ENCODE peak calls at places on chromosomes 12 and 14, in nine cellular contexts. One of them, this sample, is unnamed.

GRCh38 chr12:93001407-93001806 is 72.3 kb upstream of the EEA1 start:
- DNase-seq in Calu3: no peak
- DNase-seq in iPS DF 6.9: no peak
- DNase-seq in activated T-cell treated with anti-CD3 and anti-CD28 coated beads for 48 hours: no peak
- DNase-seq in HT-29: no peak
- DNase-seq in stomach: no peak
- DNase-seq in heart right ventricle: no peak
- DNase-seq in activated gamma-delta T cell treated with Interleukin-2 at 50 U/mL for 16 hours: no peak
- DNase-seq in AG10803: no peak
- DNase-seq in this sample: no peak

GRCh38 chr12:60832300-60832699 is 1236.5 kb downstream of the SLC16A7 start:
- DNase-seq in Calu3: no peak
- DNase-seq in iPS DF 6.9: no peak
- DNase-seq in activated T-cell treated with anti-CD3 and anti-CD28 coated beads for 48 hours: no peak
- DNase-seq in HT-29: no peak
- DNase-seq in stomach: no peak
- DNase-seq in heart right ventricle: no peak
- DNase-seq in activated gamma-delta T cell treated with Interleukin-2 at 50 U/mL for 16 hours: no peak
- DNase-seq in AG10803: no peak
- DNase-seq in this sample: no peak

GRCh38 chr12:15774819-15775218 is 14.4 kb downstream of the EPS8 start:
- DNase-seq in Calu3: no peak
- DNase-seq in iPS DF 6.9: no peak
- DNase-seq in activated T-cell treated with anti-CD3 and anti-CD28 coated beads for 48 hours: no peak
- DNase-seq in HT-29: no peak
- DNase-seq in stomach: no peak
- DNase-seq in heart right ventricle: no peak
- DNase-seq in activated gamma-delta T cell treated with Interleukin-2 at 50 U/mL for 16 hours: no peak
- DNase-seq in AG10803: peak
- DNase-seq in this sample: no peak

GRCh38 chr14:50000215-50001145 is 107.6 kb downstream of the ARF6 start:
- DNase-seq in Calu3: peak
- DNase-seq in iPS DF 6.9: no peak
- DNase-seq in activated T-cell treated with anti-CD3 and anti-CD28 coated beads for 48 hours: peak
- DNase-seq in HT-29: peak
- DNase-seq in stomach: peak
- DNase-seq in heart right ventricle: peak
- DNase-seq in activated gamma-delta T cell treated with Interleukin-2 at 50 U/mL for 16 hours: peak
- DNase-seq in AG10803: peak
- DNase-seq in this sample: peak

GRCh38 chr12:48681416-48681737 is 661 bp downstream of the KANSL2 start:
- DNase-seq in Calu3: no peak
- DNase-seq in iPS DF 6.9: no peak
- DNase-seq in activated T-cell treated with anti-CD3 and anti-CD28 coated beads for 48 hours: peak
- DNase-seq in HT-29: no peak
- DNase-seq in stomach: no peak
- DNase-seq in heart right ventricle: no peak
- DNase-seq in activated gamma-delta T cell treated with Interleukin-2 at 50 U/mL for 16 hours: no peak
- DNase-seq in AG10803: peak
- DNase-seq in this sample: no peak

GRCh38 chr14:60349663-60350365 is 100.8 kb downstream of the PPM1A start:
- DNase-seq in Calu3: peak
- DNase-seq in iPS DF 6.9: no peak
- DNase-seq in activated T-cell treated with anti-CD3 and anti-CD28 coated beads for 48 hours: no peak
- DNase-seq in HT-29: peak
- DNase-seq in stomach: peak
- DNase-seq in heart right ventricle: no peak
- DNase-seq in activated gamma-delta T cell treated with Interleukin-2 at 50 U/mL for 16 hours: peak
- DNase-seq in AG10803: peak
- DNase-seq in this sample: peak

GRCh38 chr12:6954754-6955461 is 3.8 kb downstream of the PTPN6 start:
- DNase-seq in Calu3: no peak
- DNase-seq in iPS DF 6.9: no peak
- DNase-seq in activated T-cell treated with anti-CD3 and anti-CD28 coated beads for 48 hours: no peak
- DNase-seq in HT-29: no peak
- DNase-seq in stomach: no peak
- DNase-seq in heart right ventricle: no peak
- DNase-seq in activated gamma-delta T cell treated with Interleukin-2 at 50 U/mL for 16 hours: no peak
- DNase-seq in AG10803: no peak
- DNase-seq in this sample: no peak

GRCh38 chr14:53306267-53306721 is 153.2 kb upstream of the DDHD1 start:
- DNase-seq in Calu3: peak
- DNase-seq in iPS DF 6.9: peak
- DNase-seq in activated T-cell treated with anti-CD3 and anti-CD28 coated beads for 48 hours: peak
- DNase-seq in HT-29: peak
- DNase-seq in stomach: peak
- DNase-seq in heart right ventricle: peak
- DNase-seq in activated gamma-delta T cell treated with Interleukin-2 at 50 U/mL for 16 hours: peak
- DNase-seq in AG10803: peak
- DNase-seq in this sample: no peak

GRCh38 chr12:131024721-131025120 is 71.0 kb downstream of the ADGRD1 start:
- DNase-seq in Calu3: no peak
- DNase-seq in iPS DF 6.9: no peak
- DNase-seq in activated T-cell treated with anti-CD3 and anti-CD28 coated beads for 48 hours: no peak
- DNase-seq in HT-29: no peak
- DNase-seq in stomach: no peak
- DNase-seq in heart right ventricle: no peak
- DNase-seq in activated gamma-delta T cell treated with Interleukin-2 at 50 U/mL for 16 hours: no peak
- DNase-seq in AG10803: no peak
- DNase-seq in this sample: no peak

GRCh38 chr12:105860556-105861207 is 278.1 kb downstream of the NUAK1 start:
- DNase-seq in Calu3: peak
- DNase-seq in iPS DF 6.9: no peak
- DNase-seq in activated T-cell treated with anti-CD3 and anti-CD28 coated beads for 48 hours: no peak
- DNase-seq in HT-29: peak
- DNase-seq in stomach: no peak
- DNase-seq in heart right ventricle: no peak
- DNase-seq in activated gamma-delta T cell treated with Interleukin-2 at 50 U/mL for 16 hours: no peak
- DNase-seq in AG10803: no peak
- DNase-seq in this sample: no peak

GRCh38 chr12:51549637-51550036 is 41.4 kb upstream of the SCN8A start:
- DNase-seq in Calu3: no peak
- DNase-seq in iPS DF 6.9: no peak
- DNase-seq in activated T-cell treated with anti-CD3 and anti-CD28 coated beads for 48 hours: no peak
- DNase-seq in HT-29: no peak
- DNase-seq in stomach: no peak
- DNase-seq in heart right ventricle: no peak
- DNase-seq in activated gamma-delta T cell treated with Interleukin-2 at 50 U/mL for 16 hours: no peak
- DNase-seq in AG10803: peak
- DNase-seq in this sample: no peak

GRCh38 chr12:25723921-25724491 is 170.9 kb upstream of the LMNTD1 start:
- DNase-seq in Calu3: no peak
- DNase-seq in iPS DF 6.9: no peak
- DNase-seq in activated T-cell treated with anti-CD3 and anti-CD28 coated beads for 48 hours: no peak
- DNase-seq in HT-29: no peak
- DNase-seq in stomach: no peak
- DNase-seq in heart right ventricle: no peak
- DNase-seq in activated gamma-delta T cell treated with Interleukin-2 at 50 U/mL for 16 hours: no peak
- DNase-seq in AG10803: peak
- DNase-seq in this sample: no peak

GRCh38 chr12:45587877-45588530 is 141.5 kb upstream of the ARID2 start:
- DNase-seq in Calu3: peak
- DNase-seq in iPS DF 6.9: no peak
- DNase-seq in activated T-cell treated with anti-CD3 and anti-CD28 coated beads for 48 hours: no peak
- DNase-seq in HT-29: peak
- DNase-seq in stomach: peak
- DNase-seq in heart right ventricle: no peak
- DNase-seq in activated gamma-delta T cell treated with Interleukin-2 at 50 U/mL for 16 hours: no peak
- DNase-seq in AG10803: no peak
- DNase-seq in this sample: no peak

GRCh38 chr12:131311764-131312163 is 358.1 kb downstream of the ADGRD1 start:
- DNase-seq in Calu3: no peak
- DNase-seq in iPS DF 6.9: no peak
- DNase-seq in activated T-cell treated with anti-CD3 and anti-CD28 coated beads for 48 hours: no peak
- DNase-seq in HT-29: no peak
- DNase-seq in stomach: no peak
- DNase-seq in heart right ventricle: no peak
- DNase-seq in activated gamma-delta T cell treated with Interleukin-2 at 50 U/mL for 16 hours: no peak
- DNase-seq in AG10803: no peak
- DNase-seq in this sample: no peak

This sample was measured in SK-N-MC.